ENCODE peak calls at places on chromosomes 13 and 19, in six cellular contexts. F is breast epithelium, E is HCT116, N is GM12878, R is transverse colon, W is suprapubic skin. Z is an unnamed sample.

GRCh38 chr13:94481966-94482365 is 2.5 kb upstream of the DCT start:
- DNase-seq in F (no peak), N (no peak), E (no peak), W (no peak), R (no peak), Z (no peak)

GRCh38 chr19:58577581-58578429 is 4.7 kb upstream of the MZF1 start:
- DNase-seq in F (peak; percentile 30), R (no peak), E (no peak), W (peak; percentile 52), N (no peak), Z (no peak)

GRCh38 chr19:8610041-8610927 is at the start of gene ADAMTS10:
- DNase-seq in N (no peak), F (no peak), E (no peak), W (no peak), R (peak; percentile 18), Z (no peak)

GRCh38 chr13:21100994-21101757 is 39.8 kb upstream of the LATS2 start:
- DNase-seq in N (no peak), E (no peak), R (no peak), F (no peak), W (no peak), Z (no peak)

GRCh38 chr19:8352134-8352827 is 9.2 kb upstream of the KANK3 start:
- DNase-seq in E (no peak), W (no peak), R (no peak), F (no peak), N (no peak), Z (peak; percentile 57)

GRCh38 chr13:94325660-94326059 is 153.8 kb downstream of the DCT start:
- DNase-seq in R (no peak), N (no peak), F (no peak), W (no peak), E (no peak), Z (no peak)

GRCh38 chr13:24306632-24307031 is 2.7 kb upstream of the C1QTNF9 start:
- DNase-seq in N (no peak), F (no peak), W (no peak), R (no peak), E (no peak), Z (no peak)

GRCh38 chr13:101916108-101916757 is 463.8 kb downstream of the ITGBL1 start:
- DNase-seq in F (no peak), R (no peak), E (no peak), W (no peak), N (no peak), Z (no peak)

GRCh38 chr13:102870677-102871415 is 25.0 kb downstream of the ERCC5 start:
- DNase-seq in E (peak; percentile 19), F (no peak), R (peak; percentile 48), W (no peak), N (no peak), Z (peak; percentile 16)

GRCh38 chr13:42985312-42986175 is 6.5 kb downstream of the EPSTI1 start:
- DNase-seq in R (peak; percentile 81), F (no peak), E (no peak), N (no peak), W (no peak), Z (no peak)

GRCh38 chr13:112715715-112716460 is 26.1 kb downstream of the ATP11A start:
- DNase-seq in F (no peak), W (peak; percentile 65), R (no peak), E (no peak), N (no peak), Z (no peak)

GRCh38 chr13:48775285-48775684 is 121.6 kb downstream of the CYSLTR2 start:
- DNase-seq in R (no peak), F (no peak), E (no peak), W (no peak), N (no peak), Z (no peak)

GRCh38 chr19:9839415-9839814 is 4.3 kb downstream of the PIN1 start:
- DNase-seq in R (no peak), W (no peak), E (no peak), F (no peak), N (no peak), Z (no peak)

GRCh38 chr13:101384929-101385328 is 31.4 kb downstream of the NALCN start:
- DNase-seq in W (no peak), N (no peak), F (no peak), R (no peak), E (no peak), Z (no peak)

GRCh38 chr13:114259974-114260373 is 21.4 kb upstream of the UPF3A start:
- DNase-seq in W (no peak), F (peak; percentile 56), E (no peak), N (peak; percentile 24), R (peak; percentile 22), Z (no peak)
- H3K4me3 ChIP-seq in W (no peak overlapping the region), F (no peak overlapping the region), E (no peak overlapping the region), N (no peak overlapping the region), R (no peak overlapping the region), Z (no peak overlapping the region)

GRCh38 chr19:44164673-44165512 is at the start of gene ZNF226:
- DNase-seq in E (peak; percentile 97), R (peak; percentile 91), N (peak; percentile 96), W (peak; percentile 92), F (peak; percentile 81), Z (peak; percentile 94)
- H3K9me3 ChIP-seq in E (no peaks in the 10 kb centered on the region), R (peaks cover 37% of the 10 kb centered on the region), N (peaks cover 12% of the 10 kb centered on the region), W (peaks cover 10% of the 10 kb centered on the region), F (peaks cover 77% of the 10 kb centered on the region), Z (peaks cover 7% of the 10 kb centered on the region)

GRCh38 chr13:110885966-110886365 is 28.9 kb downstream of the ANKRD10 start:
- DNase-seq in E (no peak), F (no peak), R (no peak), N (no peak), W (no peak), Z (no peak)
- TF ChIP-seq POLR2AphosphoS5 in E (no peak), F (no peak), R (no peak), N (no peak), W (no peak), Z (peak; percentile 29)

DNA sequence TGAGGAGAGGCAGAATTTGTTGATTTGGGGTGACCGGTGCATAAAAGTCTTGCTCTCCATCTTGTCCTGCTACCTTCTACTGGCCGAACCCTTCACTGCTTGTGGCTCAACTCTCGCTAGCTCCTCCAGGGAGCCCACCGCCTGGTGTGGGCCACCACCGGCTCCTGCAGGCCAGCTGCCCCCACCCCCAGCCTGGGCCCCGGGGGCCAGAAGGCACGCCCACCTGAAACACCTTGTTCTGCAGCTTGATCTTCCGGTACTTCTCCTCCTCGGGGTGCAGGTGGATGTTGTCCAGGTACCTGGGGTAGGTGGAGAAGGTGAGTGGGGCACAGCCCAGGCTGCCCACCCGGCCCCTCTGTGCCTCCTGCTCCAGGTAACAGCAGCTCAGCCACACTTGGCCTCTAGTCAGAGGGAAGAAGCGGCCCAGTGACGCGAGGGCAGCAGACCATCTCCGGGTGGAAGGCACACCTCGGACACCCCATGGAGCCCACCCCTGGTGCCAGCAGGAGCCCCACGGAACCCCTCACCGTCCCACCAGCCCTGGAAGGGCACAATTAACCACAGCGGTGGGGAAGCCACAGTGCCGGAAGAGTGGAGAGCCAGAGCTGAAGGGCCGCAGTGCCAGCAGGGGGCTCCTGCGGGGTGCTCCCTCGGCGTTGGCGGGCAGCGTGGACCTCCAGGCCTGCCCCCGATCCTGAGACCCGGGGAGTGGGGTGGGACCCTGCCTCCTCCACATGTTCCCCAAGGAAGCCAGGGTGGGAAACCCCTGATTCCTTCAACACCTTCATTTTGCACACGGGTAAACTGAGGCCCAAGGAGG is 10.1 kb downstream of the UBXN6 start:
- DNase-seq in R (no peak), N (no peak), E (no peak), F (no peak), W (no peak), Z (no peak)
- H3K4me3 ChIP-seq in R (no peak overlapping the region), N (no peak overlapping the region), E (no peak overlapping the region), F (no peak overlapping the region), W (no peak overlapping the region), Z (no peak overlapping the region)

GRCh38 chr19:2885736-2886135 is 15.0 kb upstream of the ZNF57 start:
- DNase-seq in F (no peak), E (no peak), R (no peak), N (no peak), W (no peak), Z (no peak)
- H3K9me3 ChIP-seq in F (no peaks in the 10 kb centered on the region), E (no peaks in the 10 kb centered on the region), R (no peaks in the 10 kb centered on the region), N (no peaks in the 10 kb centered on the region), W (no peaks in the 10 kb centered on the region), Z (no peaks in the 10 kb centered on the region)

GRCh38 chr19:19663292-19664120 is at the start of gene ATP13A1:
- DNase-seq in R (peak; percentile 96), F (peak; percentile 94), W (peak; percentile 98), N (peak; percentile 92), E (peak; percentile 91), Z (peak; percentile 75)
- TF ChIP-seq POLR2AphosphoS5 in R (peak; percentile 33), F (peak; percentile 85), W (peak; percentile 89), N (peak; percentile 75), E (peak; percentile 83), Z (peak; percentile 78)